ENCODE peak calls at places on chromosomes 5 and 9, in four cellular contexts. One of them, this sample, is unnamed.

GRCh38 chr5:7852542-7852941 is 1.6 kb upstream of the CFAP90 start:
- DNase-seq in lower lobe of right lung: no peak
- DNase-seq in A172: no peak
- DNase-seq in nucleus accumbens: no peak
- DNase-seq in this sample: no peak

GRCh38 chr9:104795082-104795481 is 31.2 kb downstream of the NIPSNAP3B start:
- DNase-seq in lower lobe of right lung: no peak
- DNase-seq in A172: no peak
- DNase-seq in nucleus accumbens: no peak
- DNase-seq in this sample: no peak

GRCh38 chr9:89350988-89351557 is 32.8 kb downstream of the SECISBP2 start:
- DNase-seq in A172: no peak
- DNase-seq in lower lobe of right lung: no peak
- DNase-seq in nucleus accumbens: no peak
- DNase-seq in this sample: no peak

GRCh38 chr5:52360985-52361384 is 426.7 kb upstream of the ITGA1 start:
- DNase-seq in A172: no peak
- DNase-seq in lower lobe of right lung: no peak
- DNase-seq in nucleus accumbens: no peak
- DNase-seq in this sample: no peak

GRCh38 chr5:142697846-142698245 is 12.0 kb upstream of the FGF1 start:
- DNase-seq in nucleus accumbens: no peak
- DNase-seq in lower lobe of right lung: no peak
- DNase-seq in A172: peak
- DNase-seq in this sample: peak

GRCh38 chr5:33198816-33199215 is 241.9 kb upstream of the TARS1 start:
- DNase-seq in nucleus accumbens: no peak
- DNase-seq in lower lobe of right lung: no peak
- DNase-seq in A172: no peak
- DNase-seq in this sample: no peak

GRCh38 chr5:107361945-107362344 is 308.8 kb downstream of the EFNA5 start:
- DNase-seq in A172: no peak
- DNase-seq in lower lobe of right lung: no peak
- DNase-seq in nucleus accumbens: no peak
- DNase-seq in this sample: no peak

GRCh38 chr9:89474939-89475338 is 23.0 kb downstream of the SEMA4D start:
- DNase-seq in nucleus accumbens: no peak
- DNase-seq in A172: no peak
- DNase-seq in lower lobe of right lung: no peak
- DNase-seq in this sample: no peak

GRCh38 chr5:140038373-140038957 is 4.6 kb downstream of the NRG2 start:
- DNase-seq in lower lobe of right lung: no peak
- DNase-seq in nucleus accumbens: no peak
- DNase-seq in A172: peak
- DNase-seq in this sample: peak

GRCh38 chr5:149580808-149581191 is 498 bp upstream of the ARHGEF37 start:
- DNase-seq in A172: no peak
- DNase-seq in nucleus accumbens: no peak
- DNase-seq in lower lobe of right lung: no peak
- DNase-seq in this sample: no peak

GRCh38 chr9:128642675-128643074 is 14.0 kb downstream of the DYNC2I2 start:
- DNase-seq in nucleus accumbens: no peak
- DNase-seq in lower lobe of right lung: no peak
- DNase-seq in A172: no peak
- DNase-seq in this sample: no peak

GRCh38 chr5:86665984-86666760 is 48.4 kb downstream of the COX7C start:
- DNase-seq in lower lobe of right lung: no peak
- DNase-seq in nucleus accumbens: no peak
- DNase-seq in A172: no peak
- DNase-seq in this sample: no peak

This sample was measured in AG08395.